ENCODE peak calls at places on chromosomes 7 and 10, in four cellular contexts. Z is HepG2, S is H1, W is GM12878. O is an unnamed sample.

GRCh38 chr7:119270644-119271043 is 1002.3 kb upstream of the KCND2 start:
- DNase-seq in Z (no peak), W (no peak), S (no peak), O (no peak)

GRCh38 chr10:30039988-30040387 is 19.4 kb downstream of the JCAD start:
- DNase-seq in W (no peak), Z (no peak), S (no peak), O (no peak)

GRCh38 chr10:63699785-63700184 is 178.6 kb downstream of the REEP3 start:
- DNase-seq in S (no peak), W (no peak), Z (no peak), O (no peak)

GRCh38 chr7:137871173-137871915 is 24.6 kb upstream of the DGKI start:
- DNase-seq in Z (no peak), S (no peak), W (no peak), O (no peak)

GRCh38 chr10:110387983-110388681 is 83.4 kb upstream of the SMNDC1 start:
- DNase-seq in S (no peak), W (peak; percentile 83), Z (no peak), O (peak; percentile 59)

GRCh38 chr7:29365423-29365822 is 170.8 kb downstream of the CHN2 start:
- DNase-seq in Z (no peak), S (no peak), W (no peak), O (no peak)

GRCh38 chr7:97731736-97732370 is at the start of gene TAC1:
- DNase-seq in Z (no peak), S (peak; percentile 76), W (no peak), O (no peak)

GRCh38 chr10:44628921-44629320 is 244.0 kb upstream of the CXCL12 start:
- DNase-seq in S (no peak), W (no peak), Z (no peak), O (no peak)

GRCh38 chr7:128755816-128756476 is 16.8 kb downstream of the CALU start:
- DNase-seq in Z (no peak), W (no peak), S (no peak), O (no peak)

GRCh38 chr7:102149416-102149815 is 137.3 kb upstream of the SH2B2 start:
- DNase-seq in W (no peak), S (no peak), Z (no peak), O (no peak)

GRCh38 chr10:80356563-80356999 is at the start of the genes DYDC1 and DYDC2:
- DNase-seq in S (peak; percentile 89), Z (no peak), W (no peak), O (no peak)

GRCh38 chr10:77405771-77406241 is 231.8 kb downstream of the KCNMA1 start:
- DNase-seq in S (peak; percentile 77), W (no peak), Z (peak; percentile 17), O (no peak)

GRCh38 chr10:4557469-4557868 is 268.5 kb upstream of the AKR1E2 start:
- DNase-seq in W (no peak), Z (no peak), S (no peak), O (no peak)

GRCh38 chr10:45278860-45279498 is 36.4 kb downstream of the OR13A1 start:
- DNase-seq in W (no peak), S (no peak), Z (no peak), O (no peak)

GRCh38 chr7:141073641-141074161 is at the start of gene TMEM178B:
- DNase-seq in Z (no peak), W (no peak), S (peak; percentile 83), O (no peak)

GRCh38 chr10:126135177-126135576 is 238.8 kb downstream of the FANK1 start:
- DNase-seq in W (no peak), S (no peak), Z (no peak), O (no peak)

GRCh38 chr7:40964610-40965009 is 738.3 kb downstream of the INHBA start:
- DNase-seq in Z (no peak), W (no peak), S (no peak), O (no peak)

GRCh38 chr10:22801759-22802158 is 87.4 kb upstream of the PIP4K2A start:
- DNase-seq in S (no peak), Z (no peak), W (no peak), O (no peak)

GRCh38 chr10:58747687-58748086 is 235.0 kb downstream of the BICC1 start:
- DNase-seq in S (no peak), Z (no peak), W (no peak), O (no peak)
- TF ChIP-seq POLR2AphosphoS5 in S (no peak), Z (no peak), W (no peak), O (no peak)

GRCh38 chr7:14507617-14508016 is 394.9 kb downstream of the DGKB start:
- DNase-seq in W (no peak), S (no peak), Z (no peak), O (no peak)
- TF ChIP-seq TAF1 in W (no peak), S (no peak), Z (no peak), O (no peak)

GRCh38 chr10:112441520-112441919 is 5.2 kb downstream of the ZDHHC6 start:
- DNase-seq in Z (no peak), S (no peak), W (no peak), O (no peak)

GRCh38 chr10:112446055-112446854 is 459 bp downstream of the ZDHHC6 start:
- DNase-seq in Z (no peak), S (no peak), W (no peak), O (no peak)

GRCh38 chr10:112448903-112449302 is 1.9 kb downstream of the VTI1A start:
- DNase-seq in Z (no peak), S (no peak), W (no peak), O (no peak)

GRCh38 chr10:112442063-112442462 is 4.7 kb downstream of the ZDHHC6 start:
- DNase-seq in S (no peak), W (no peak), Z (no peak), O (no peak)

DNA sequence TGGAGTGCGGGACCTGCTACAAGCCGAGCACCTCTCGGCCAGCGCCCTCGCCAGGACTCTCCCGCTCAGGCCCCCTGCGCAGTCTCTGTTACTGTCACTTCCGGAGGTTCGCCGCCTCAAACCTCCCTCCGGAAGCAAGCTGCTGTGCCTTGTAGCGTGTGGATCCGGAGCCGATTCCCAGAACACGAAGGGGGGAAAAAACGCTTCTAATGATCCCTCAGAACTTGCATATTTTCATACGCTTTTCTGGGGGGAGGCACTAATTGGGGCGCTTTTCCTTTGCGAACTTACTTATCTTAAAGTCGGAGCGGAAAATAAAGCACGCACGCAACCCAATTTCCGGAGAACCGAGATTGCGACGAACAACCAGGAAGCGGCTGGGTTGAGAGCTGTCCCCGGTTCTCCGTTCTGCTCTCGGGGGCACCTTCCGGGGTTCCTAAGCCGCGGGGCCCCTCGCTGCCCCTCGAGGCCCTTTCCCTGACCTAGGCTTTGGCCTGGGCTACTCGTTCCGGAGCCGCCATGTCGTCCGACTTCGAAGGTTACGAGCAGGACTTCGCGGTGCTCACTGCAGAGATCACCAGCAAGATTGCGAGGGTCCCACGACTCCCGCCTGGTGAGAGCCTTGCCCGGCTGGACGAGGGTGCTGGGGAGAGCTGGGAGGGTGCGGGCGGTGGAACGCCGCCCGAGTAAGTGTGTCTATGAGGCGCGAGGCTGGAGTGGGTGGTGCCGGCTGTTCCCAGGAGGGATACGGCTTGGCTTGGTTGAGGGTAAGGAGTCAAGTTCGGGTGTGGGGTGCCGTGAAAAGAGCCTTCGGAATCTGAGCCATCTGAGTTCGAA is at the start of the genes VTI1A and ZDHHC6:
- DNase-seq in W (peak; percentile 37), S (peak; percentile 83), Z (peak; percentile 81), O (peak; percentile 60)
- TF ChIP-seq POLR2A in W (peak; percentile 96), S (peak; percentile 88), Z (peak; percentile 81), O (peak; percentile 94)

GRCh38 chr7:27122075-27122910 is 8.3 kb downstream of the HOXA4 start:
- DNase-seq in Z (peak; percentile 94), S (peak; percentile 52), W (no peak), O (no peak)
- TF ChIP-seq POLR2AphosphoS5 in Z (peak; percentile 93), S (no peak), W (no peak), O (no peak)

DNA sequence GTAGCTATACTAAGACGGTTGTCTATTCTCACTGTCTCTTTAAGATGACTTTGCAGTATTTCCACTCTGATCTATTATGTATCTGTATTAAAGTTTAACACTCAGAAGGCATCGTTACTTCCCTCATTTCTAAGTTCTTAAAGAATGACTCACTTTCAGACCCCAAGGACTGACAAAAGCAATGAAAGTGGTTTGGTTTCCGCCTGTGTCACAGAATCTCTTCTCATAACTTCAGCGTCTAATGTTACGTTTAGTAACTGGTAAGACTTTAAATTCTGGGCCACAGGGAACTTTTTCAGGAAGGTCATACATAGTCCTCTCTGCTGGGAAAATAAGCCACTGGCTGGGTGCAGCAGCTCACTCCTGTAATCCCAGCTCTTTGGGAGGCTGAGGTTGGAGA is 892.0 kb upstream of the AUTS2 start:
- DNase-seq in W (no peak), S (no peak), Z (no peak), O (no peak)
- TF ChIP-seq TAF1 in W (no peak), S (no peak), Z (no peak), O (no peak)

GRCh38 chr7:105013283-105013817 is 655 bp upstream of the KMT2E start:
- DNase-seq in S (peak; percentile 88), Z (peak; percentile 88), W (peak; percentile 66), O (peak; percentile 69)

GRCh38 chr7:105013818-105014724 is at the start of gene KMT2E:
- DNase-seq in Z (peak; percentile 69), S (peak; percentile 93), W (peak; percentile 59), O (peak; percentile 46)

GRCh38 chr7:105016083-105017075 is 2.4 kb downstream of the KMT2E start:
- DNase-seq in W (no peak), S (no peak), Z (no peak), O (no peak)

GRCh38 chr7:105015631-105015965 is 1.6 kb downstream of the KMT2E start:
- DNase-seq in Z (no peak), W (no peak), S (no peak), O (no peak)

DNA sequence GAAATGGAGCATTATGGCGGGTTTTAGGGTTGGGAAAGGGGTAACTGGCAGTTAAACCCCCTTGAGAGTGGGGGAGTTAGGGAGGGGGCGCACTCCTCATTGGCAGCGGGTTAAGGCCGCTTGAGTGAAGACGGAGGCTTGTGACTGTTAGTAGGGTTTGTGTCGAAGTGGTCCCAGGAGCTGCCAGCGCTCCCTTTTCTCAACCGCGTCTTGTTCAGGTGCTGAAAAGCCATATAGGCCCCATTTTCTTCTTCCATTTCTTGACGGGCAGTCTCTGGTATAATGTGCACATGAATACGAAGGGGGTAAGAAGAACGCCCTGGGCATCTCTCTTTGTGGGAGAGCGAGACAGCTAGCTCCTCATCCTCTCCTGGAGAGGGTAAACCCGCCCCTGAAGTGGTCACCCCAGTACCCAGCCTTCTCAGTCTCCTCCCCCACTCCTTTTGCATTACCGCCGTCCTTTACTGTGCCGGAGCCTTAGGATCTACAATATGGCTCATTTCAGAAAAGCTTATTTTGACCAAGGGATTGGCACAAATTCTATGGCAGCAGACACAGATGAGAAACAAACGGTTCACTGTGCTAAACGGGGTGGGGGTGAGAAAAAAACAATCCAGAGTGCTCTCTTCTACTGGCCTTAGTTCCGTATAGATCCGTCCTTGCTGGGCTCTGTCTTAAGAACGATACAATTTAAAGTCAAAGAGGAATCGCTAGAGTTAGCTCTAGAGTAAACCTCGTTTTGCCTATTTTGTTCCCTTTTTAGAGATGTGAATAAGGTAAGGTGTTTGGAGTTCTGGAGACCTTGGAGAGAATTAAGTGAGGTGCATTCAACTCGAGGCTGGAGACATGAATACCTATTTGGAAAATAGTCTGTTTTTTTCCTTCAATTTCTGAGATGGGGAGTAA is 973 bp downstream of the KMT2E start:
- DNase-seq in Z (peak; percentile 20), S (peak; percentile 55), W (no peak), O (peak; percentile 24)
- TF ChIP-seq POLR2A in Z (no peak), S (peak; percentile 11), W (peak; percentile 49), O (peak; percentile 50)

O was measured in GM12892.